ENCODE peak calls at places on chromosome 19, in nine cellular contexts. E is activated CD8-positive, alpha-beta memory T cell treated with anti-CD3 and anti-CD28 coated beads for 1 hour; C is HFFc6; M is uterus; S is T-cell; U is stimulated activated CD8-positive, alpha-beta memory T cell treated with anti-CD3 and anti-CD28 coated beads, Interleukin-4, amount 100 ng/mL, for 4 hours; N is anterior cingulate cortex; B is GDM1; X is IMR-90. J is an unnamed sample.

GRCh38 chr19:11410682-11411081 is 8.4 kb downstream of the RGL3 start:
- DNase-seq in E (no peak), C (peak), M (no peak), S (no peak), U (no peak), N (no peak), B (no peak), X (peak), J (no peak)

GRCh38 chr19:5001547-5002131 is 32.7 kb downstream of the KDM4B start:
- DNase-seq in E (no peak), C (peak), M (no peak), S (peak), U (no peak), N (no peak), B (peak), X (peak), J (peak)

GRCh38 chr19:1862424-1863307 is 713 bp downstream of the KLF16 start:
- DNase-seq in E (no peak), C (no peak), M (no peak), S (peak), U (no peak), N (no peak), B (peak), X (no peak), J (peak)

GRCh38 chr19:48867119-48867921 is 1.1 kb downstream of the PLEKHA4 start:
- DNase-seq in E (no peak), C (no peak), M (no peak), S (no peak), U (no peak), N (no peak), B (no peak), X (no peak), J (no peak)

GRCh38 chr19:41356984-41357739 is 3.4 kb upstream of the TGFB1 start:
- DNase-seq in E (no peak), C (no peak), M (no peak), S (no peak), U (no peak), N (no peak), B (peak), X (no peak), J (no peak)

GRCh38 chr19:10271543-10272086 is 695 bp downstream of the ICAM1 start:
- DNase-seq in E (no peak), C (no peak), M (no peak), S (peak), U (no peak), N (no peak), B (no peak), X (peak), J (no peak)

GRCh38 chr19:44648536-44649370 is 5.0 kb downstream of the PVR start:
- DNase-seq in E (no peak), C (peak), M (no peak), S (no peak), U (no peak), N (no peak), B (no peak), X (peak), J (no peak)

GRCh38 chr19:2542341-2543069 is 66.6 kb downstream of the GADD45B start:
- DNase-seq in E (no peak), C (no peak), M (no peak), S (no peak), U (no peak), N (no peak), B (no peak), X (peak), J (no peak)

GRCh38 chr19:39315933-39316332 is 4.7 kb downstream of the LRFN1 start:
- DNase-seq in E (no peak), C (no peak), M (no peak), S (no peak), U (no peak), N (no peak), B (no peak), X (no peak), J (no peak)

GRCh38 chr19:39083983-39084731 is at the start of gene ACP7:
- DNase-seq in E (no peak), C (no peak), M (no peak), S (no peak), U (no peak), N (no peak), B (no peak), X (no peak), J (no peak)

GRCh38 chr19:9323557-9323918 is 441 bp upstream of the ZNF559 start:
- DNase-seq in E (no peak), C (peak), M (peak), S (no peak), U (no peak), N (peak), B (peak), X (peak), J (no peak)

GRCh38 chr19:13169769-13170168 is 19.6 kb downstream of the IER2 start:
- DNase-seq in E (no peak), C (peak), M (no peak), S (no peak), U (no peak), N (no peak), B (no peak), X (peak), J (no peak)

GRCh38 chr19:18112989-18113478 is 15.5 kb downstream of the MAST3 start:
- DNase-seq in E (peak), C (peak), M (peak), S (peak), U (peak), N (peak), B (peak), X (peak), J (peak)

GRCh38 chr19:29927944-29928669 is 13.9 kb upstream of the URI1 start:
- DNase-seq in E (no peak), C (no peak), M (no peak), S (no peak), U (no peak), N (no peak), B (no peak), X (no peak), J (no peak)

GRCh38 chr19:23409392-23410048 is 14.2 kb upstream of the ZNF91 start:
- DNase-seq in E (no peak), C (no peak), M (no peak), S (no peak), U (no peak), N (no peak), B (no peak), X (no peak), J (no peak)

GRCh38 chr19:5186293-5187050 is 154.1 kb downstream of the PTPRS start:
- DNase-seq in E (no peak), C (peak), M (no peak), S (no peak), U (no peak), N (no peak), B (no peak), X (peak), J (no peak)

GRCh38 chr19:28701491-28701890 is 511.5 kb downstream of the UQCRFS1 start:
- DNase-seq in E (no peak), C (peak), M (no peak), S (no peak), U (no peak), N (no peak), B (no peak), X (no peak), J (no peak)

GRCh38 chr19:55165952-55166529 is 372 bp downstream of the DNAAF3 start:
- DNase-seq in E (no peak), C (peak), M (no peak), S (peak), U (no peak), N (peak), B (peak), X (peak), J (peak)

GRCh38 chr19:16386619-16387240 is 62.1 kb downstream of the KLF2 start:
- DNase-seq in E (no peak), C (peak), M (peak), S (peak), U (no peak), N (peak), B (peak), X (peak), J (no peak)

GRCh38 chr19:13029893-13030292 is 34.6 kb downstream of the NFIX start:
- DNase-seq in E (no peak), C (no peak), M (no peak), S (no peak), U (no peak), N (peak), B (no peak), X (no peak), J (no peak)

GRCh38 chr19:21604941-21605548 is 99.6 kb downstream of the ZNF429 start:
- DNase-seq in E (no peak), C (no peak), M (no peak), S (no peak), U (no peak), N (no peak), B (no peak), X (no peak), J (no peak)

GRCh38 chr19:33500586-33500985 is 21.0 kb downstream of the PEPD start:
- DNase-seq in E (no peak), C (no peak), M (no peak), S (no peak), U (no peak), N (no peak), B (no peak), X (no peak), J (no peak)

GRCh38 chr19:35120898-35121297 is 5.3 kb downstream of the FXYD3 start:
- DNase-seq in E (no peak), C (no peak), M (no peak), S (no peak), U (no peak), N (no peak), B (no peak), X (no peak), J (no peak)

GRCh38 chr19:52942371-52943133 is 19.3 kb upstream of the ZNF888 start:
- DNase-seq in E (peak), C (peak), M (peak), S (peak), U (peak), N (peak), B (peak), X (peak), J (peak)

GRCh38 chr19:56099638-56100539 is 21.2 kb downstream of the ZNF787 start:
- DNase-seq in E (no peak), C (no peak), M (no peak), S (no peak), U (no peak), N (no peak), B (no peak), X (no peak), J (no peak)

GRCh38 chr19:36488118-36488815 is 1.1 kb downstream of the ZNF566 start:
- DNase-seq in E (no peak), C (peak), M (no peak), S (no peak), U (no peak), N (no peak), B (no peak), X (peak), J (no peak)

GRCh38 chr19:47467914-47468313 is 3.8 kb downstream of the SLC8A2 start:
- DNase-seq in E (no peak), C (no peak), M (no peak), S (no peak), U (no peak), N (no peak), B (no peak), X (no peak), J (no peak)

GRCh38 chr19:58579473-58580142 is 6.5 kb upstream of the MZF1 start:
- DNase-seq in E (no peak), C (no peak), M (no peak), S (no peak), U (no peak), N (no peak), B (no peak), X (no peak), J (no peak)